ENCODE peak calls at places on chromosome 17, in five cellular contexts. U is cardiac muscle cell; Q is NCI-H460; X is activated CD4-positive, CD25-positive, alpha-beta regulatory T cell; G is islet precursor cell. F is an unnamed sample.

GRCh38 chr17:63041722-63042121 is 75.7 kb downstream of the TANC2 start:
- DNase-seq in U (no peak), Q (no peak), X (no peak), G (no peak), F (no peak)

GRCh38 chr17:20781260-20781659 is 201.7 kb downstream of the CDRT15L2 start:
- DNase-seq in U (no peak), Q (no peak), X (no peak), G (no peak), F (no peak)

GRCh38 chr17:33015716-33016346 is 24.2 kb downstream of the SPACA3 start:
- DNase-seq in U (no peak), Q (no peak), X (no peak), G (peak; percentile 61), F (no peak)

GRCh38 chr17:62981933-62982332 is 15.9 kb downstream of the TANC2 start:
- DNase-seq in U (no peak), Q (no peak), X (no peak), G (no peak), F (no peak)

GRCh38 chr17:16954541-16954940 is 17.4 kb downstream of the TNFRSF13B start:
- DNase-seq in U (no peak), Q (no peak), X (no peak), G (no peak), F (no peak)

GRCh38 chr17:5184284-5184683 is 7.4 kb downstream of the ZNF594 start:
- DNase-seq in U (no peak), Q (no peak), X (no peak), G (no peak), F (no peak)

GRCh38 chr17:77535892-77536291 is 395.1 kb downstream of the SEC14L1 start:
- DNase-seq in U (no peak), Q (no peak), X (no peak), G (no peak), F (no peak)

GRCh38 chr17:7258731-7259554 is 3.3 kb downstream of the CLDN7 start:
- DNase-seq in U (no peak), Q (peak; percentile 52), X (no peak), G (no peak), F (peak; percentile 70)

GRCh38 chr17:69567130-69567529 is 152.6 kb downstream of the MAP2K6 start:
- DNase-seq in U (peak; percentile 72), Q (no peak), X (no peak), G (peak; percentile 72), F (no peak)

GRCh38 chr17:14014647-14015046 is 54.7 kb upstream of the COX10 start:
- DNase-seq in U (no peak), Q (no peak), X (no peak), G (no peak), F (no peak)

GRCh38 chr17:50039058-50039457 is 16.9 kb upstream of the ITGA3 start:
- DNase-seq in U (no peak), Q (no peak), X (no peak), G (no peak), F (no peak)

GRCh38 chr17:78789663-78790181 is 7.6 kb upstream of the CYTH1 start:
- DNase-seq in U (no peak), Q (peak; percentile 38), X (no peak), G (peak; percentile 71), F (no peak)

GRCh38 chr17:54900457-54901229 is at the start of gene TOM1L1:
- DNase-seq in U (peak; percentile 88), Q (peak; percentile 83), X (no peak), G (peak; percentile 95), F (peak; percentile 63)

GRCh38 chr17:11935734-11936406 is 61.4 kb downstream of the ZNF18 start:
- DNase-seq in U (peak; percentile 68), Q (peak; percentile 59), X (no peak), G (peak; percentile 86), F (peak; percentile 11)

GRCh38 chr17:67400193-67400592 is 23.1 kb downstream of the PITPNC1 start:
- DNase-seq in U (no peak), Q (no peak), X (no peak), G (no peak), F (no peak)

GRCh38 chr17:60361889-60362288 is 30.0 kb downstream of the USP32 start:
- DNase-seq in U (no peak), Q (no peak), X (no peak), G (no peak), F (no peak)

GRCh38 chr17:5840811-5841446 is 229.2 kb upstream of the WSCD1 start:
- DNase-seq in U (no peak), Q (no peak), X (no peak), G (peak; percentile 50), F (no peak)

GRCh38 chr17:57906910-57907309 is 48.3 kb downstream of the CUEDC1 start:
- DNase-seq in U (peak; percentile 42), Q (no peak), X (no peak), G (peak; percentile 92), F (no peak)

GRCh38 chr17:21452377-21453143 is 76.4 kb downstream of the KCNJ12 start:
- DNase-seq in U (peak; percentile 73), Q (peak; percentile 25), X (no peak), G (peak; percentile 70), F (no peak)

GRCh38 chr17:39401412-39402278 is at the start of gene FBXL20:
- DNase-seq in U (peak; percentile 95), Q (peak; percentile 88), X (peak; percentile 88), G (peak; percentile 97), F (peak; percentile 93)

GRCh38 chr17:45973099-45973838 is 25.8 kb upstream of the STH start:
- DNase-seq in U (no peak), Q (no peak), X (no peak), G (no peak), F (no peak)

GRCh38 chr17:63429766-63430165 is 16.3 kb downstream of the CYB561 start:
- DNase-seq in U (no peak), Q (no peak), X (no peak), G (no peak), F (no peak)

GRCh38 chr17:80494547-80494946 is 18.1 kb upstream of the NPTX1 start:
- DNase-seq in U (no peak), Q (no peak), X (no peak), G (no peak), F (no peak)

GRCh38 chr17:82318169-82318498 is 726 bp upstream of the CD7 start:
- DNase-seq in U (no peak), Q (no peak), X (no peak), G (no peak), F (no peak)

GRCh38 chr17:81400154-81400938 is 5.1 kb downstream of the BAHCC1 start:
- DNase-seq in U (peak; percentile 59), Q (no peak), X (no peak), G (peak; percentile 83), F (peak; percentile 86)

GRCh38 chr17:31488264-31488981 is 96.9 kb downstream of the RAB11FIP4 start:
- DNase-seq in U (no peak), Q (no peak), X (no peak), G (peak; percentile 81), F (no peak)

GRCh38 chr17:76688165-76688622 is 22.6 kb downstream of the MXRA7 start:
- DNase-seq in U (no peak), Q (no peak), X (no peak), G (no peak), F (no peak)

GRCh38 chr17:79186406-79186805 is 111.8 kb downstream of the ENGASE start:
- DNase-seq in U (no peak), Q (no peak), X (no peak), G (no peak), F (no peak)

GRCh38 chr17:56912105-56912999 is 1.5 kb downstream of the TRIM25 start:
- DNase-seq in U (no peak), Q (peak; percentile 23), X (no peak), G (peak; percentile 35), F (no peak)

GRCh38 chr17:47978324-47978723 is 7.4 kb downstream of the CDK5RAP3 start:
- DNase-seq in U (peak; percentile 85), Q (peak; percentile 52), X (peak; percentile 16), G (peak; percentile 88), F (peak; percentile 77)

GRCh38 chr17:2214887-2215615 is 88.5 kb downstream of the SMG6 start:
- DNase-seq in U (peak; percentile 68), Q (no peak), X (no peak), G (peak; percentile 73), F (no peak)

GRCh38 chr17:62111562-62112180 is 46.6 kb upstream of the MED13 start:
- DNase-seq in U (no peak), Q (no peak), X (no peak), G (no peak), F (peak; percentile 36)

GRCh38 chr17:50203589-50204345 is 2.3 kb upstream of the COL1A1 start:
- DNase-seq in U (no peak), Q (no peak), X (no peak), G (no peak), F (no peak)

GRCh38 chr17:81518785-81519283 is 6.2 kb upstream of the ACTG1 start:
- DNase-seq in U (peak; percentile 33), Q (no peak), X (no peak), G (peak; percentile 83), F (no peak)